ENCODE peak calls at places on chromosomes 7 and 10, in eight cellular contexts. One of them, this sample, is unnamed.

GRCh38 chr10:87771871-87772500 is 46.0 kb downstream of the ATAD1 start:
- DNase-seq in dorsolateral prefrontal cortex: no peak
- DNase-seq in stomach: no peak
- DNase-seq in ascending aorta: no peak
- DNase-seq in epithelial cell of proximal tubule: no peak
- DNase-seq in transverse colon: no peak
- DNase-seq in fibroblast of mammary gland: peak; percentile 48
- DNase-seq in AG04450: no peak
- DNase-seq in this sample: no peak

GRCh38 chr7:79598351-79598750 is 144.9 kb upstream of the MAGI2 start:
- DNase-seq in stomach: no peak
- DNase-seq in fibroblast of mammary gland: no peak
- DNase-seq in ascending aorta: no peak
- DNase-seq in epithelial cell of proximal tubule: no peak
- DNase-seq in transverse colon: no peak
- DNase-seq in AG04450: no peak
- DNase-seq in dorsolateral prefrontal cortex: no peak
- DNase-seq in this sample: no peak

GRCh38 chr7:2008936-2009540 is 223.7 kb downstream of the MAD1L1 start:
- DNase-seq in AG04450: no peak
- DNase-seq in epithelial cell of proximal tubule: no peak
- DNase-seq in dorsolateral prefrontal cortex: peak; percentile 34
- DNase-seq in stomach: no peak
- DNase-seq in transverse colon: no peak
- DNase-seq in ascending aorta: no peak
- DNase-seq in fibroblast of mammary gland: no peak
- DNase-seq in this sample: no peak

GRCh38 chr10:98078774-98079173 is 48.4 kb upstream of the CRTAC1 start:
- DNase-seq in AG04450: no peak
- DNase-seq in fibroblast of mammary gland: no peak
- DNase-seq in dorsolateral prefrontal cortex: no peak
- DNase-seq in epithelial cell of proximal tubule: no peak
- DNase-seq in ascending aorta: no peak
- DNase-seq in transverse colon: no peak
- DNase-seq in stomach: no peak
- DNase-seq in this sample: no peak

GRCh38 chr7:126856691-126857291 is 395.9 kb downstream of the GRM8 start:
- DNase-seq in fibroblast of mammary gland: peak; percentile 2
- DNase-seq in AG04450: no peak
- DNase-seq in stomach: no peak
- DNase-seq in dorsolateral prefrontal cortex: no peak
- DNase-seq in ascending aorta: no peak
- DNase-seq in transverse colon: no peak
- DNase-seq in epithelial cell of proximal tubule: peak; percentile 3
- DNase-seq in this sample: no peak

GRCh38 chr7:95012001-95012400 is 104.6 kb downstream of the PPP1R9A start:
- DNase-seq in transverse colon: no peak
- DNase-seq in stomach: no peak
- DNase-seq in ascending aorta: no peak
- DNase-seq in dorsolateral prefrontal cortex: no peak
- DNase-seq in epithelial cell of proximal tubule: no peak
- DNase-seq in fibroblast of mammary gland: no peak
- DNase-seq in AG04450: no peak
- DNase-seq in this sample: no peak

GRCh38 chr7:148912758-148913541 is 28.9 kb upstream of the EZH2 start:
- DNase-seq in AG04450: no peak
- DNase-seq in ascending aorta: no peak
- DNase-seq in dorsolateral prefrontal cortex: no peak
- DNase-seq in transverse colon: no peak
- DNase-seq in epithelial cell of proximal tubule: no peak
- DNase-seq in fibroblast of mammary gland: no peak
- DNase-seq in stomach: no peak
- DNase-seq in this sample: peak; percentile 64

GRCh38 chr7:151309306-151309705 is 32.3 kb upstream of the NUB1 start:
- DNase-seq in AG04450: no peak
- DNase-seq in ascending aorta: no peak
- DNase-seq in dorsolateral prefrontal cortex: no peak
- DNase-seq in epithelial cell of proximal tubule: no peak
- DNase-seq in fibroblast of mammary gland: peak; percentile 66
- DNase-seq in transverse colon: no peak
- DNase-seq in stomach: no peak
- DNase-seq in this sample: no peak

GRCh38 chr10:1677307-1677939 is 59.9 kb downstream of the ADARB2 start:
- DNase-seq in dorsolateral prefrontal cortex: no peak
- DNase-seq in AG04450: no peak
- DNase-seq in stomach: no peak
- DNase-seq in transverse colon: no peak
- DNase-seq in ascending aorta: no peak
- DNase-seq in fibroblast of mammary gland: no peak
- DNase-seq in epithelial cell of proximal tubule: no peak
- DNase-seq in this sample: no peak

GRCh38 chr10:114550756-114551290 is 107.3 kb downstream of the ABLIM1 start:
- DNase-seq in ascending aorta: no peak
- DNase-seq in fibroblast of mammary gland: peak; percentile 46
- DNase-seq in transverse colon: no peak
- DNase-seq in dorsolateral prefrontal cortex: no peak
- DNase-seq in epithelial cell of proximal tubule: no peak
- DNase-seq in stomach: no peak
- DNase-seq in AG04450: no peak
- DNase-seq in this sample: no peak

GRCh38 chr7:101614939-101615302 is 14.2 kb downstream of the MYL10 start:
- DNase-seq in epithelial cell of proximal tubule: no peak
- DNase-seq in transverse colon: peak; percentile 16
- DNase-seq in AG04450: no peak
- DNase-seq in stomach: no peak
- DNase-seq in fibroblast of mammary gland: no peak
- DNase-seq in ascending aorta: peak; percentile 51
- DNase-seq in dorsolateral prefrontal cortex: no peak
- DNase-seq in this sample: no peak

GRCh38 chr7:3067193-3067592 is 23.5 kb upstream of the CARD11 start:
- DNase-seq in ascending aorta: no peak
- DNase-seq in fibroblast of mammary gland: no peak
- DNase-seq in stomach: no peak
- DNase-seq in transverse colon: no peak
- DNase-seq in AG04450: no peak
- DNase-seq in epithelial cell of proximal tubule: no peak
- DNase-seq in dorsolateral prefrontal cortex: no peak
- DNase-seq in this sample: no peak

GRCh38 chr10:113030453-113030852 is 80.4 kb downstream of the TCF7L2 start:
- DNase-seq in dorsolateral prefrontal cortex: no peak
- DNase-seq in ascending aorta: no peak
- DNase-seq in AG04450: no peak
- DNase-seq in fibroblast of mammary gland: peak; percentile 67
- DNase-seq in epithelial cell of proximal tubule: no peak
- DNase-seq in transverse colon: no peak
- DNase-seq in stomach: no peak
- DNase-seq in this sample: no peak

GRCh38 chr7:67878808-67879207 is 882.2 kb downstream of the TYW1 start:
- DNase-seq in dorsolateral prefrontal cortex: no peak
- DNase-seq in transverse colon: no peak
- DNase-seq in fibroblast of mammary gland: no peak
- DNase-seq in epithelial cell of proximal tubule: no peak
- DNase-seq in AG04450: no peak
- DNase-seq in stomach: no peak
- DNase-seq in ascending aorta: no peak
- DNase-seq in this sample: no peak

GRCh38 chr7:12964836-12965235 is 277.4 kb downstream of the ARL4A start:
- DNase-seq in ascending aorta: no peak
- DNase-seq in stomach: no peak
- DNase-seq in AG04450: no peak
- DNase-seq in epithelial cell of proximal tubule: no peak
- DNase-seq in fibroblast of mammary gland: no peak
- DNase-seq in dorsolateral prefrontal cortex: no peak
- DNase-seq in transverse colon: no peak
- DNase-seq in this sample: no peak
- TF ChIP-seq CTCF in ascending aorta: no peak
- TF ChIP-seq CTCF in stomach: no peak
- TF ChIP-seq CTCF in AG04450: no peak
- TF ChIP-seq CTCF in epithelial cell of proximal tubule: no peak
- TF ChIP-seq CTCF in fibroblast of mammary gland: no peak
- TF ChIP-seq CTCF in dorsolateral prefrontal cortex: no peak
- TF ChIP-seq CTCF in transverse colon: no peak
- TF ChIP-seq CTCF in this sample: no peak

GRCh38 chr10:119468542-119469324 is 73.8 kb downstream of the RGS10 start:
- DNase-seq in dorsolateral prefrontal cortex: no peak
- DNase-seq in ascending aorta: no peak
- DNase-seq in epithelial cell of proximal tubule: no peak
- DNase-seq in fibroblast of mammary gland: no peak
- DNase-seq in transverse colon: no peak
- DNase-seq in stomach: no peak
- DNase-seq in AG04450: no peak
- DNase-seq in this sample: no peak
- H3K4me3 ChIP-seq in dorsolateral prefrontal cortex: no peak overlapping the region
- H3K4me3 ChIP-seq in ascending aorta: no peak overlapping the region
- H3K4me3 ChIP-seq in epithelial cell of proximal tubule: no peak overlapping the region
- H3K4me3 ChIP-seq in fibroblast of mammary gland: no peak overlapping the region
- H3K4me3 ChIP-seq in transverse colon: no peak overlapping the region
- H3K4me3 ChIP-seq in stomach: no peak overlapping the region
- H3K4me3 ChIP-seq in AG04450: no peak overlapping the region
- H3K4me3 ChIP-seq in this sample: no peak overlapping the region

DNA sequence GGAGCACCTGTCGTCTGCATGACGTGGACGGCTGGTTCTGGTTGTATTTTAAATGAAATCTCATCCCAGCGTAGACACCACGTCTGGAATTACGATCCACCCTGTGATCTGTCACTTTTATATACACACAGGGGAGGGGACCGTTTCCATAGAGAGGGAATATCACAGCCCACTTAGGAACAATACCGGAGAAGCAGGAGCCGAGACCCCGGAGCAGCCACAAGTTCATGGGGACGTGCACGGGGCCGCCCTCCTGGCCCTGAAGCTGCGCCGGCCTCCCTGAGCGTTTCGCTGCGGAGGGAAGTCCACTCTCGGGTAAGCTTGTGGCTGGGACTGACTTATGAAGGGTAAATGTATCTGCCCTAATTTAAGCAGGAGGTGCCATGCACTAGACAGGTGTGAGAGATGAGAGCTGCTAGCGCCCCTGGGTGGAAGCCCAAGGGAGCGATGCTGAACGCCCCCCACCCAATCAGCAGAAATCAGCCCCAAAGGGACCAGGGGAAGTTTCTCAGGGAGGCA is at the start of gene UCN3:
- DNase-seq in AG04450: no peak
- DNase-seq in ascending aorta: no peak
- DNase-seq in fibroblast of mammary gland: no peak
- DNase-seq in dorsolateral prefrontal cortex: no peak
- DNase-seq in stomach: no peak
- DNase-seq in epithelial cell of proximal tubule: no peak
- DNase-seq in transverse colon: no peak
- DNase-seq in this sample: no peak
- TF ChIP-seq CTCF in AG04450: no peak
- TF ChIP-seq CTCF in ascending aorta: no peak
- TF ChIP-seq CTCF in fibroblast of mammary gland: no peak
- TF ChIP-seq CTCF in dorsolateral prefrontal cortex: no peak
- TF ChIP-seq CTCF in stomach: no peak
- TF ChIP-seq CTCF in epithelial cell of proximal tubule: peak; percentile 8
- TF ChIP-seq CTCF in transverse colon: no peak
- TF ChIP-seq CTCF in this sample: no peak

DNA sequence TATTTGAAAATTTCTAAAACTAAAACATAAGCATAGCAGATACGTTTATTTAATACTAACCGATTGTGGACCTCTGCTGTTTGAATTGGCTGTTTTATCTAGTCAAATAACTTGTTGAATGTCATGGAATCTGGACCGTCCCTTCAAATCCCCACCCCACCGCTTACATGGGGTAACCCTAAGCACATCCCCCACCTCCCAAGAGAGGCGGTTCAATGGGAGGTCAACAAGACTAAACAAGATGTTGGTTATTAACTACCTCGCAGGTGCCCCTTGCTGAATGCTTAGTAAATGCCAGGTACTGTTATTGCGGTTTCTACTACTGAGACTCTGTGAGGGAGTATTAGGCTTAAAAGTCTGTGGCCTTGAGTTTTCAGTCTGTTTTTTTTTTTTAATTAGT is 70.9 kb downstream of the DAGLB start:
- DNase-seq in stomach: no peak
- DNase-seq in ascending aorta: no peak
- DNase-seq in epithelial cell of proximal tubule: no peak
- DNase-seq in fibroblast of mammary gland: no peak
- DNase-seq in dorsolateral prefrontal cortex: no peak
- DNase-seq in AG04450: no peak
- DNase-seq in transverse colon: no peak
- DNase-seq in this sample: no peak
- H3K4me3 ChIP-seq in stomach: peak overlapping the region; percentile 6
- H3K4me3 ChIP-seq in ascending aorta: peak overlapping the region; percentile 86
- H3K4me3 ChIP-seq in epithelial cell of proximal tubule: peak overlapping the region; percentile 90
- H3K4me3 ChIP-seq in fibroblast of mammary gland: peak overlapping the region; percentile 7
- H3K4me3 ChIP-seq in dorsolateral prefrontal cortex: peak overlapping the region; percentile 82
- H3K4me3 ChIP-seq in AG04450: peak overlapping the region; percentile 10
- H3K4me3 ChIP-seq in transverse colon: no peak overlapping the region
- H3K4me3 ChIP-seq in this sample: peak overlapping the region; percentile 3

GRCh38 chr7:36794689-36795088 is 70.4 kb upstream of the AOAH start:
- DNase-seq in stomach: no peak
- DNase-seq in dorsolateral prefrontal cortex: no peak
- DNase-seq in ascending aorta: no peak
- DNase-seq in transverse colon: no peak
- DNase-seq in fibroblast of mammary gland: no peak
- DNase-seq in epithelial cell of proximal tubule: no peak
- DNase-seq in AG04450: no peak
- DNase-seq in this sample: no peak
- TF ChIP-seq CTCF in stomach: no peak
- TF ChIP-seq CTCF in dorsolateral prefrontal cortex: no peak
- TF ChIP-seq CTCF in ascending aorta: no peak
- TF ChIP-seq CTCF in transverse colon: no peak
- TF ChIP-seq CTCF in fibroblast of mammary gland: no peak
- TF ChIP-seq CTCF in epithelial cell of proximal tubule: peak; percentile 8
- TF ChIP-seq CTCF in AG04450: no peak
- TF ChIP-seq CTCF in this sample: no peak

GRCh38 chr7:22457471-22457870 is 42.5 kb downstream of the STEAP1B start:
- DNase-seq in stomach: no peak
- DNase-seq in AG04450: no peak
- DNase-seq in epithelial cell of proximal tubule: no peak
- DNase-seq in dorsolateral prefrontal cortex: no peak
- DNase-seq in transverse colon: no peak
- DNase-seq in ascending aorta: no peak
- DNase-seq in fibroblast of mammary gland: no peak
- DNase-seq in this sample: no peak

GRCh38 chr7:22453159-22453558 is 46.8 kb downstream of the STEAP1B start:
- DNase-seq in fibroblast of mammary gland: no peak
- DNase-seq in stomach: no peak
- DNase-seq in epithelial cell of proximal tubule: no peak
- DNase-seq in ascending aorta: no peak
- DNase-seq in dorsolateral prefrontal cortex: no peak
- DNase-seq in AG04450: no peak
- DNase-seq in transverse colon: no peak
- DNase-seq in this sample: no peak

GRCh38 chr7:22447759-22448158 is 52.2 kb downstream of the STEAP1B start:
- DNase-seq in transverse colon: no peak
- DNase-seq in AG04450: no peak
- DNase-seq in stomach: no peak
- DNase-seq in fibroblast of mammary gland: no peak
- DNase-seq in epithelial cell of proximal tubule: no peak
- DNase-seq in ascending aorta: no peak
- DNase-seq in dorsolateral prefrontal cortex: no peak
- DNase-seq in this sample: peak; percentile 83

GRCh38 chr7:22454446-22454845 is 45.5 kb downstream of the STEAP1B start:
- DNase-seq in dorsolateral prefrontal cortex: no peak
- DNase-seq in stomach: no peak
- DNase-seq in fibroblast of mammary gland: no peak
- DNase-seq in ascending aorta: no peak
- DNase-seq in epithelial cell of proximal tubule: no peak
- DNase-seq in transverse colon: no peak
- DNase-seq in AG04450: no peak
- DNase-seq in this sample: no peak

GRCh38 chr7:22452142-22452763 is 47.7 kb downstream of the STEAP1B start:
- DNase-seq in ascending aorta: no peak
- DNase-seq in dorsolateral prefrontal cortex: peak; percentile 78
- DNase-seq in AG04450: no peak
- DNase-seq in transverse colon: peak; percentile 75
- DNase-seq in fibroblast of mammary gland: peak; percentile 38
- DNase-seq in stomach: peak; percentile 71
- DNase-seq in epithelial cell of proximal tubule: no peak
- DNase-seq in this sample: no peak
- H3K4me3 ChIP-seq in ascending aorta: no peak overlapping the region
- H3K4me3 ChIP-seq in dorsolateral prefrontal cortex: peak overlapping the region; percentile 50
- H3K4me3 ChIP-seq in AG04450: no peak overlapping the region
- H3K4me3 ChIP-seq in transverse colon: peak overlapping the region; percentile 17
- H3K4me3 ChIP-seq in fibroblast of mammary gland: peak overlapping the region; percentile 28
- H3K4me3 ChIP-seq in stomach: peak overlapping the region; percentile 20
- H3K4me3 ChIP-seq in epithelial cell of proximal tubule: peak overlapping the region; percentile 36
- H3K4me3 ChIP-seq in this sample: no peak overlapping the region